ENCODE peak calls at places on chromosomes 6 and 20, in five cellular contexts. A is GM23248, I is AG10803, S is left ventricle myocardium inferior, Y is pancreas. G is an unnamed sample.

GRCh38 chr6:82365011-82365751 is 1.6 kb downstream of the TPBG start:
- DNase-seq in I (peak), S (no peak), Y (peak), A (peak), G (no peak)

GRCh38 chr20:1870792-1871550 is 24.2 kb upstream of the SIRPA start:
- DNase-seq in I (no peak), Y (no peak), S (no peak), A (no peak), G (no peak)

GRCh38 chr6:35283361-35283760 is 14.3 kb upstream of the DEF6 start:
- DNase-seq in I (no peak), A (no peak), Y (no peak), S (no peak), G (no peak)

GRCh38 chr20:54223751-54224150 is 15.9 kb downstream of the PFDN4 start:
- DNase-seq in Y (no peak), S (no peak), I (no peak), A (peak), G (no peak)

GRCh38 chr6:105318660-105319059 is 84.2 kb downstream of the PREP start:
- DNase-seq in S (no peak), I (peak), A (peak), Y (no peak), G (no peak)

GRCh38 chr20:62887147-62887859 is 25.7 kb upstream of the TCFL5 start:
- DNase-seq in A (peak), S (peak), Y (no peak), I (peak), G (no peak)

GRCh38 chr20:16437387-16437990 is 135.8 kb downstream of the KIF16B start:
- DNase-seq in I (no peak), Y (no peak), A (no peak), S (no peak), G (no peak)

GRCh38 chr20:50015993-50016770 is 33.4 kb downstream of the SNAI1 start:
- DNase-seq in Y (no peak), I (no peak), A (peak), S (peak), G (no peak)

GRCh38 chr6:108684809-108685329 is 124.2 kb downstream of the FOXO3 start:
- DNase-seq in Y (no peak), S (no peak), I (peak), A (peak), G (peak)

GRCh38 chr6:128598561-128598960 is 78.2 kb upstream of the PTPRK start:
- DNase-seq in Y (no peak), I (no peak), S (no peak), A (no peak), G (no peak)

GRCh38 chr6:54138795-54139194 is 27.6 kb downstream of the MLIP start:
- DNase-seq in A (no peak), I (no peak), Y (no peak), S (no peak), G (no peak)

GRCh38 chr6:147710890-147711289 is 202.4 kb downstream of the SAMD5 start:
- DNase-seq in A (no peak), S (no peak), Y (no peak), I (no peak), G (no peak)

GRCh38 chr6:71181565-71181964 is 107.0 kb upstream of the OGFRL1 start:
- DNase-seq in A (peak), S (no peak), Y (no peak), I (peak), G (no peak)

GRCh38 chr6:134291156-134291555 is 26.8 kb downstream of the SGK1 start:
- DNase-seq in S (no peak), Y (no peak), A (no peak), I (no peak), G (no peak)

GRCh38 chr6:5275497-5275896 is 14.2 kb downstream of the FARS2 start:
- DNase-seq in S (no peak), A (peak), Y (no peak), I (no peak), G (no peak)

GRCh38 chr6:37818536-37819176 is 871 bp upstream of the ZFAND3 start:
- DNase-seq in Y (peak), I (peak), A (peak), S (peak), G (peak)

GRCh38 chr6:154247119-154247814 is 109.3 kb downstream of the IPCEF1 start:
- DNase-seq in I (no peak), S (no peak), A (no peak), Y (no peak), G (no peak)

GRCh38 chr6:36727491-36728021 is 29.9 kb downstream of the RAB44 start:
- DNase-seq in Y (no peak), S (no peak), A (peak), I (peak), G (no peak)

GRCh38 chr20:57323034-57323433 is 6.6 kb upstream of the SPO11 start:
- DNase-seq in Y (no peak), I (peak), S (no peak), A (peak), G (no peak)

GRCh38 chr6:98644063-98644462 is 190.3 kb upstream of the POU3F2 start:
- DNase-seq in I (no peak), Y (no peak), A (no peak), S (no peak), G (no peak)

GRCh38 chr20:1895674-1896496 is 678 bp downstream of the SIRPA start:
- DNase-seq in Y (no peak), S (no peak), I (peak), A (peak), G (peak)

GRCh38 chr20:22562620-22563019 is 21.8 kb downstream of the FOXA2 start:
- DNase-seq in S (no peak), I (no peak), Y (no peak), A (no peak), G (no peak)

DNA sequence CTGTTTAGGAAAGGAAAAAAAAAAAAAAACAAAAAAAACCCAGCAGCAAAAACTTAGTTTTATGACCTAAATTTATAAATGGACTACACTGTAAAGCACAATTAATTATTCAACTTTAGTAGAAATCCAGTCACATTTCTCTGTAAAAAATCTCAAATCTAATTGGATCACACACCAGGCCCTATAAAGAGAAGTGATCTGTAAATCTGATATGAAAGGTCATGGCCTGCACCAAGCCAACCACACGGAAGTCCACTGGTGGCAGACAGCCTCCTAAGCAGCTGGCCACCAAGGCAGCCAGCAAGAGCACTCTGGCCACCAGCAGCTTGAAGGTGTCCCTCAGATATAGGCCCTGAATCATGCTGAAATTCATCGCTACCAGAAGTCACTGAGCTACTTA is 131.6 kb downstream of the HFE start:
- DNase-seq in S (no peak), I (no peak), Y (no peak), A (no peak), G (no peak)
- H3K4me3 ChIP-seq in S (no peak), I (no peak), Y (no peak), A (no peak), G (no peak)

DNA sequence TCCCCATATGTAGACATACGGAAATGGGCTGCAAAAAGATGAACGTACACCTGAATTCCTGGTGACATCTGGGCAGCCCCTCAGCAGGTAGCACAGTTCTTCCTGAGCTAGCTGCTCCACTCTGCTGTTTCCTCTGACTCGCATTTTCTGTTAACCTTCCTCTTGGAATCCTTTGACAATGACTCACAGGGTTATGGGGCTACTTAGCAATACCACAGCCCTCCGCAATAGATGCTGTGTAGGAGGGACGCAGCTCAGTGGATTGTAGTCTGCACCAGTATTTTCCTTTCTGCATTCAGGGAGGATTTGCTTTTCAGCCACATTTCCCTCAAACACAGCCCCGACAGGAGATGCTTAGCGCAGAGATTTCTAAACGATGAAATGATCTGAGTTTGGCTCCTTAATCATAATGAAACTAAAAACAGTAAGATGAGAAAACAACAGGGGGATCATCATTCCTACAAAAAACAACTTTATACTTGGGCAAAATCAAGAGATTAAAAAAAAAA is 12.4 kb downstream of the BACH2 start:
- DNase-seq in Y (no peak), I (peak), A (peak), S (no peak), G (peak)
- H3K4me3 ChIP-seq in Y (no peak), I (peak), A (peak), S (peak), G (peak)

GRCh38 chr20:47532002-47532401 is 30.3 kb downstream of the NCOA3 start:
- DNase-seq in S (no peak), I (no peak), A (no peak), Y (no peak), G (no peak)

GRCh38 chr20:47534405-47534804 is 32.7 kb downstream of the NCOA3 start:
- DNase-seq in A (no peak), S (no peak), Y (no peak), I (no peak), G (no peak)

GRCh38 chr20:47529840-47530239 is 28.2 kb downstream of the NCOA3 start:
- DNase-seq in S (no peak), A (peak), Y (no peak), I (peak), G (no peak)

GRCh38 chr20:47533518-47534062 is 31.9 kb downstream of the NCOA3 start:
- DNase-seq in S (no peak), I (no peak), Y (no peak), A (no peak), G (no peak)

DNA sequence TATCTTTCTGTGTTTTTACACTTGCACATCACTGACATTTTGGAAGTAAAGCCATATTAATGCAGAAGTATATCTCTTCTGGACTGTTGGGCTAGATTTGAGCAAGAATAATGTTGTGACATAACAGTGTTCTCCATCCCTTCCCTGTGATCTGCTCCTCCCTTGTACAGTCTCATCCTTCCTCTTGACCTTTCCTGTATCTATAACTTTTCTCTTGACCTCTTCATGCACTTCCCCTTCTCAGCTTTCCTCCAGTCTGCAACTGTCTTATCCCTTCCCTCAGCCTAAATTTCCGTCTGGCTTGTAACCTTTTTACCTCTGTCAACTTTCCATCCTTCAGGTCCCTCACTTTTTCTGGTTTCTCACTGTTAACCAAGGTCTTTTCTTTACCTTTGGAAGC is 29.8 kb downstream of the NCOA3 start:
- DNase-seq in S (no peak), Y (no peak), I (no peak), A (no peak), G (no peak)
- H3K4me3 ChIP-seq in S (no peak), Y (no peak), I (no peak), A (no peak), G (no peak)

GRCh38 chr6:24935753-24936152 is at the start of gene RIPOR2:
- DNase-seq in A (no peak), I (no peak), S (peak), Y (no peak), G (no peak)

GRCh38 chr6:24935323-24935722 is 437 bp downstream of the RIPOR2 start:
- DNase-seq in A (no peak), Y (no peak), S (no peak), I (no peak), G (no peak)

GRCh38 chr6:24933266-24933665 is 2.5 kb downstream of the RIPOR2 start:
- DNase-seq in A (no peak), S (no peak), I (no peak), Y (no peak), G (no peak)

GRCh38 chr6:24933868-24934401 is 1.8 kb downstream of the RIPOR2 start:
- DNase-seq in S (no peak), A (peak), Y (peak), I (no peak), G (no peak)

GRCh38 chr6:24936641-24937317 is 1.0 kb upstream of the RIPOR2 start:
- DNase-seq in S (no peak), Y (no peak), A (peak), I (no peak), G (no peak)
- H3K4me3 ChIP-seq in S (no peak), Y (no peak), A (no peak), I (no peak), G (no peak)

GRCh38 chr6:157235600-157236039 is 87.7 kb downstream of the TMEM242 start:
- DNase-seq in Y (peak), I (peak), A (peak), S (peak), G (peak)
- H3K4me3 ChIP-seq in Y (peak), I (peak), A (peak), S (peak), G (peak)

GRCh38 chr20:33555755-33556154 is 65.9 kb downstream of the CBFA2T2 start:
- DNase-seq in A (no peak), I (no peak), S (no peak), Y (no peak), G (no peak)

GRCh38 chr20:33552519-33552918 is 62.6 kb downstream of the CBFA2T2 start:
- DNase-seq in I (no peak), A (no peak), S (no peak), Y (no peak), G (no peak)

GRCh38 chr20:33556237-33556636 is 66.3 kb downstream of the CBFA2T2 start:
- DNase-seq in I (no peak), S (no peak), A (no peak), Y (no peak), G (no peak)

GRCh38 chr20:33551778-33552177 is 61.9 kb downstream of the CBFA2T2 start:
- DNase-seq in Y (no peak), I (peak), A (no peak), S (no peak), G (no peak)

GRCh38 chr20:33554914-33555420 is 65.1 kb downstream of the CBFA2T2 start:
- DNase-seq in Y (peak), A (peak), I (peak), S (no peak), G (no peak)
- H3K4me3 ChIP-seq in Y (no peak), A (peak), I (no peak), S (peak), G (peak)

G was measured in gastrocnemius medialis.